ENCODE peak calls at places on chromosomes 5 and 9, in nine cellular contexts. E is H1, B is spleen, R is GM12878, C is endothelial cell of umbilical vein, X is vagina, U is HCT116, W is suprapubic skin, T is stomach. Q is an unnamed sample.
A peak's percentile ranks its signal among the peaks of the same experiment; 100 is the strongest.

GRCh38 chr5:135035678-135036030 is 1.6 kb upstream of the PITX1 start:
- DNase-seq in C (no peak), W (no peak), U (no peak), X (no peak), B (no peak), R (no peak), T (no peak), E (no peak), Q (no peak)

GRCh38 chr9:10525972-10526371 is 86.8 kb downstream of the PTPRD start:
- DNase-seq in C (no peak), E (no peak), R (no peak), X (no peak), B (no peak), W (no peak), U (no peak), T (no peak), Q (no peak)

GRCh38 chr5:69136296-69136695 is 30.7 kb upstream of the CCNB1 start:
- DNase-seq in R (peak; percentile 70), W (no peak), C (no peak), E (no peak), B (no peak), X (no peak), U (no peak), T (no peak), Q (peak; percentile 44)

GRCh38 chr9:80222466-80223169 is 650.9 kb downstream of the TLE4 start:
- DNase-seq in B (no peak), E (no peak), W (no peak), R (no peak), U (no peak), T (no peak), C (no peak), X (no peak), Q (no peak)

GRCh38 chr9:29750062-29750461 is 2176.8 kb upstream of the C9orf72 start:
- DNase-seq in W (no peak), E (no peak), B (no peak), X (no peak), R (no peak), T (no peak), C (no peak), U (no peak), Q (no peak)

GRCh38 chr9:81687521-81688261 is 1.7 kb downstream of the TLE1 start:
- DNase-seq in T (peak; percentile 55), E (peak; percentile 85), X (no peak), W (peak; percentile 83), U (no peak), R (no peak), C (peak; percentile 69), B (peak; percentile 89), Q (no peak)

GRCh38 chr5:89981006-89981405 is 428.6 kb downstream of the CETN3 start:
- DNase-seq in B (no peak), R (no peak), X (no peak), U (no peak), E (no peak), C (no peak), W (no peak), T (no peak), Q (no peak)

GRCh38 chr5:98372351-98372750 is 401.1 kb upstream of the RGMB start:
- DNase-seq in B (no peak), T (no peak), R (no peak), E (no peak), C (no peak), X (no peak), W (no peak), U (no peak), Q (no peak)

GRCh38 chr5:86880785-86881492 is 263.2 kb downstream of the COX7C start:
- DNase-seq in T (no peak), C (peak; percentile 69), B (no peak), E (peak; percentile 55), R (peak; percentile 12), X (no peak), W (no peak), U (peak; percentile 81), Q (peak; percentile 6)

GRCh38 chr5:60883229-60883628 is 39.2 kb upstream of the ELOVL7 start:
- DNase-seq in X (no peak), R (no peak), B (no peak), W (no peak), E (no peak), T (no peak), C (no peak), U (peak; percentile 6), Q (no peak)

GRCh38 chr9:104927216-104927911 is 591 bp downstream of the ABCA1 start:
- DNase-seq in T (peak; percentile 31), E (peak; percentile 77), R (no peak), X (no peak), U (no peak), C (peak; percentile 66), W (no peak), B (peak; percentile 89), Q (peak; percentile 33)

GRCh38 chr5:156582193-156582598 is 255.2 kb downstream of the SGCD start:
- DNase-seq in T (no peak), X (no peak), C (no peak), U (no peak), E (no peak), R (no peak), B (no peak), W (no peak), Q (no peak)

GRCh38 chr5:9877473-9877872 is 247.3 kb upstream of the TAS2R1 start:
- DNase-seq in R (no peak), C (no peak), E (no peak), B (no peak), X (no peak), U (no peak), W (no peak), T (no peak), Q (no peak)

GRCh38 chr9:108854641-108855528 is 901 bp downstream of the ACTL7B start:
- DNase-seq in R (no peak), C (no peak), W (no peak), E (no peak), X (no peak), U (no peak), T (no peak), B (no peak), Q (no peak)

GRCh38 chr5:108687599-108688220 is 60.0 kb upstream of the FER start:
- DNase-seq in X (no peak), U (no peak), R (no peak), B (no peak), C (no peak), T (no peak), W (no peak), E (no peak), Q (no peak)

GRCh38 chr5:151755383-151755782 is 3.0 kb downstream of the ATOX1 start:
- DNase-seq in T (no peak), U (no peak), X (no peak), E (no peak), B (no peak), C (no peak), R (no peak), W (no peak), Q (no peak)

GRCh38 chr5:14587143-14587542 is 5.6 kb downstream of the OTULINL start:
- DNase-seq in U (no peak), T (no peak), C (no peak), B (peak; percentile 80), R (no peak), W (no peak), E (no peak), X (no peak), Q (no peak)

GRCh38 chr5:68149189-68149588 is 66.4 kb upstream of the PIK3R1 start:
- DNase-seq in R (no peak), X (no peak), W (no peak), C (no peak), E (no peak), U (no peak), T (no peak), B (no peak), Q (no peak)

GRCh38 chr5:34743878-34744277 is 87.8 kb downstream of the RAI14 start:
- DNase-seq in T (no peak), U (no peak), C (no peak), E (no peak), X (no peak), R (no peak), B (no peak), W (no peak), Q (no peak)

GRCh38 chr9:71766663-71767062 is 1.6 kb downstream of the CEMIP2 start:
- DNase-seq in E (no peak), X (no peak), W (no peak), B (no peak), U (no peak), R (peak; percentile 9), C (no peak), T (no peak), Q (no peak)
- TF ChIP-seq POLR2A in E (no peak), X (no peak), W (no peak), B (no peak), U (no peak), R (no peak), C (no peak), T (no peak), Q (no peak)

GRCh38 chr5:178126556-178126955 is 4.3 kb upstream of the RMND5B start:
- DNase-seq in E (no peak), B (no peak), W (no peak), U (no peak), C (no peak), T (no peak), R (no peak), X (no peak), Q (no peak)

GRCh38 chr5:178130576-178131445 is at the start of gene RMND5B:
- DNase-seq in U (peak; percentile 37), X (no peak), B (peak; percentile 96), C (peak; percentile 68), T (peak; percentile 90), W (peak; percentile 91), E (peak; percentile 87), R (no peak), Q (peak; percentile 96)

GRCh38 chr5:178125253-178125916 is 5.4 kb upstream of the RMND5B start:
- DNase-seq in U (no peak), R (no peak), W (no peak), T (no peak), C (no peak), X (no peak), E (no peak), B (no peak), Q (no peak)

GRCh38 chr5:178131446-178131996 is 707 bp downstream of the RMND5B start:
- DNase-seq in C (no peak), R (no peak), E (no peak), X (no peak), T (no peak), W (no peak), U (no peak), B (no peak), Q (no peak)

GRCh38 chr5:178129296-178129695 is 1.5 kb upstream of the RMND5B start:
- DNase-seq in C (no peak), U (no peak), E (no peak), T (no peak), B (no peak), W (no peak), R (no peak), X (no peak), Q (no peak)
- TF ChIP-seq POLR2AphosphoS5 in C (no peak), U (no peak), E (peak; percentile 60), T (no peak), B (no peak), W (no peak), R (no peak), X (no peak), Q (no peak)

GRCh38 chr9:126722252-126722921 is 82.5 kb upstream of the ZBTB43 start:
- DNase-seq in X (no peak), U (peak; percentile 36), C (peak; percentile 30), W (peak; percentile 91), T (peak; percentile 80), E (peak; percentile 93), B (peak; percentile 98), R (peak; percentile 59), Q (peak; percentile 71)
- TF ChIP-seq POLR2A in X (no peak), U (no peak), C (no peak), W (no peak), T (no peak), E (no peak), B (peak; percentile 41), R (peak; percentile 46), Q (no peak)

GRCh38 chr5:124651663-124652513 is 94.6 kb downstream of the ZNF608 start:
- DNase-seq in E (peak; percentile 87), W (peak; percentile 86), R (no peak), X (no peak), T (peak; percentile 82), B (peak; percentile 92), C (peak; percentile 92), U (no peak), Q (peak; percentile 37)
- TF ChIP-seq POLR2AphosphoS5 in E (peak; percentile 54), W (peak; percentile 45), R (peak; percentile 54), X (peak; percentile 41), T (peak; percentile 56), B (peak; percentile 50), C (no peak), U (no peak), Q (no peak)